ENCODE peak calls at places on chromosomes 12 and 14, in six cellular contexts. One of them, this sample, is unnamed.

GRCh38 chr12:98296462-98297079 is 218.8 kb upstream of the TMPO start:
- DNase-seq in fibroblast of the conjunctiva: no peak
- DNase-seq in GM03348: no peak
- DNase-seq in HFFc6: no peak
- DNase-seq in brain microvascular endothelial cell: no peak
- DNase-seq in NCI-H2081: no peak
- DNase-seq in this sample: no peak

GRCh38 chr14:87005336-87005735 is 987.6 kb downstream of the GALC start:
- DNase-seq in fibroblast of the conjunctiva: no peak
- DNase-seq in GM03348: peak
- DNase-seq in HFFc6: no peak
- DNase-seq in brain microvascular endothelial cell: no peak
- DNase-seq in NCI-H2081: no peak
- DNase-seq in this sample: no peak

GRCh38 chr14:75201087-75201486 is 24.7 kb upstream of the TMED10 start:
- DNase-seq in fibroblast of the conjunctiva: no peak
- DNase-seq in GM03348: no peak
- DNase-seq in HFFc6: no peak
- DNase-seq in brain microvascular endothelial cell: no peak
- DNase-seq in NCI-H2081: no peak
- DNase-seq in this sample: no peak

GRCh38 chr12:122946690-122947271 is 19.5 kb downstream of the ABCB9 start:
- DNase-seq in fibroblast of the conjunctiva: peak
- DNase-seq in GM03348: peak
- DNase-seq in HFFc6: peak
- DNase-seq in brain microvascular endothelial cell: peak
- DNase-seq in NCI-H2081: no peak
- DNase-seq in this sample: peak

GRCh38 chr14:94128216-94128839 is 1.1 kb downstream of the IFI27L2 start:
- DNase-seq in fibroblast of the conjunctiva: no peak
- DNase-seq in GM03348: no peak
- DNase-seq in HFFc6: no peak
- DNase-seq in brain microvascular endothelial cell: no peak
- DNase-seq in NCI-H2081: no peak
- DNase-seq in this sample: no peak

GRCh38 chr12:77847665-77848431 is 17.2 kb downstream of the NAV3 start:
- DNase-seq in fibroblast of the conjunctiva: peak
- DNase-seq in GM03348: peak
- DNase-seq in HFFc6: peak
- DNase-seq in brain microvascular endothelial cell: peak
- DNase-seq in NCI-H2081: no peak
- DNase-seq in this sample: no peak

GRCh38 chr12:17334784-17335183 is 728.8 kb upstream of the LMO3 start:
- DNase-seq in fibroblast of the conjunctiva: no peak
- DNase-seq in GM03348: no peak
- DNase-seq in HFFc6: no peak
- DNase-seq in brain microvascular endothelial cell: no peak
- DNase-seq in NCI-H2081: no peak
- DNase-seq in this sample: no peak

GRCh38 chr14:31465113-31465512 is 7.8 kb upstream of the DTD2 start:
- DNase-seq in fibroblast of the conjunctiva: peak
- DNase-seq in GM03348: peak
- DNase-seq in HFFc6: peak
- DNase-seq in brain microvascular endothelial cell: peak
- DNase-seq in NCI-H2081: no peak
- DNase-seq in this sample: no peak

GRCh38 chr14:89399594-89400068 is 17.4 kb downstream of the FOXN3 start:
- DNase-seq in fibroblast of the conjunctiva: peak
- DNase-seq in GM03348: peak
- DNase-seq in HFFc6: peak
- DNase-seq in brain microvascular endothelial cell: peak
- DNase-seq in NCI-H2081: peak
- DNase-seq in this sample: no peak

GRCh38 chr14:89578048-89578619 is 161.1 kb upstream of the FOXN3 start:
- DNase-seq in fibroblast of the conjunctiva: no peak
- DNase-seq in GM03348: peak
- DNase-seq in HFFc6: no peak
- DNase-seq in brain microvascular endothelial cell: peak
- DNase-seq in NCI-H2081: no peak
- DNase-seq in this sample: no peak

GRCh38 chr12:34292736-34293625 is 270.7 kb downstream of the ALG10 start:
- DNase-seq in fibroblast of the conjunctiva: no peak
- DNase-seq in GM03348: no peak
- DNase-seq in HFFc6: no peak
- DNase-seq in brain microvascular endothelial cell: no peak
- DNase-seq in NCI-H2081: no peak
- DNase-seq in this sample: no peak

GRCh38 chr12:58310828-58311273 is 369.5 kb downstream of the ATP23 start:
- DNase-seq in fibroblast of the conjunctiva: peak
- DNase-seq in GM03348: peak
- DNase-seq in HFFc6: peak
- DNase-seq in brain microvascular endothelial cell: peak
- DNase-seq in NCI-H2081: no peak
- DNase-seq in this sample: peak

GRCh38 chr12:6827437-6827894 is 741 bp upstream of the P3H3 start:
- DNase-seq in fibroblast of the conjunctiva: peak
- DNase-seq in GM03348: peak
- DNase-seq in HFFc6: peak
- DNase-seq in brain microvascular endothelial cell: peak
- DNase-seq in NCI-H2081: peak
- DNase-seq in this sample: peak

GRCh38 chr14:50082308-50082742 is 34.0 kb downstream of the VCPKMT start:
- DNase-seq in fibroblast of the conjunctiva: no peak
- DNase-seq in GM03348: no peak
- DNase-seq in HFFc6: no peak
- DNase-seq in brain microvascular endothelial cell: no peak
- DNase-seq in NCI-H2081: no peak
- DNase-seq in this sample: no peak

GRCh38 chr12:63916561-63917476 is 72.3 kb downstream of the SRGAP1 start:
- DNase-seq in fibroblast of the conjunctiva: no peak
- DNase-seq in GM03348: no peak
- DNase-seq in HFFc6: peak
- DNase-seq in brain microvascular endothelial cell: peak
- DNase-seq in NCI-H2081: no peak
- DNase-seq in this sample: no peak

GRCh38 chr14:33484264-33484663 is 466.6 kb downstream of the EGLN3 start:
- DNase-seq in fibroblast of the conjunctiva: no peak
- DNase-seq in GM03348: no peak
- DNase-seq in HFFc6: no peak
- DNase-seq in brain microvascular endothelial cell: peak
- DNase-seq in NCI-H2081: no peak
- DNase-seq in this sample: no peak

GRCh38 chr12:38954119-38954746 is 48.8 kb upstream of the CPNE8 start:
- DNase-seq in fibroblast of the conjunctiva: no peak
- DNase-seq in GM03348: no peak
- DNase-seq in HFFc6: no peak
- DNase-seq in brain microvascular endothelial cell: no peak
- DNase-seq in NCI-H2081: no peak
- DNase-seq in this sample: no peak

GRCh38 chr14:65408113-65408512 is 4.4 kb upstream of the FUT8 start:
- DNase-seq in fibroblast of the conjunctiva: no peak
- DNase-seq in GM03348: no peak
- DNase-seq in HFFc6: no peak
- DNase-seq in brain microvascular endothelial cell: no peak
- DNase-seq in NCI-H2081: no peak
- DNase-seq in this sample: no peak

GRCh38 chr12:78698747-78699146 is 165.8 kb upstream of the SYT1 start:
- DNase-seq in fibroblast of the conjunctiva: no peak
- DNase-seq in GM03348: no peak
- DNase-seq in HFFc6: peak
- DNase-seq in brain microvascular endothelial cell: peak
- DNase-seq in NCI-H2081: no peak
- DNase-seq in this sample: peak

GRCh38 chr12:121786441-121786825 is 7.1 kb downstream of the RHOF start:
- DNase-seq in fibroblast of the conjunctiva: no peak
- DNase-seq in GM03348: peak
- DNase-seq in HFFc6: peak
- DNase-seq in brain microvascular endothelial cell: peak
- DNase-seq in NCI-H2081: no peak
- DNase-seq in this sample: peak

GRCh38 chr14:52663850-52664249 is 31.5 kb downstream of the ERO1A start:
- DNase-seq in fibroblast of the conjunctiva: no peak
- DNase-seq in GM03348: no peak
- DNase-seq in HFFc6: no peak
- DNase-seq in brain microvascular endothelial cell: no peak
- DNase-seq in NCI-H2081: peak
- DNase-seq in this sample: no peak

GRCh38 chr14:35121026-35121886 is 534 bp downstream of the PPP2R3C start:
- DNase-seq in fibroblast of the conjunctiva: peak
- DNase-seq in GM03348: peak
- DNase-seq in HFFc6: no peak
- DNase-seq in brain microvascular endothelial cell: peak
- DNase-seq in NCI-H2081: no peak
- DNase-seq in this sample: peak

GRCh38 chr14:96054661-96055060 is 15.5 kb downstream of the C14orf132 start:
- DNase-seq in fibroblast of the conjunctiva: no peak
- DNase-seq in GM03348: no peak
- DNase-seq in HFFc6: no peak
- DNase-seq in brain microvascular endothelial cell: no peak
- DNase-seq in NCI-H2081: no peak
- DNase-seq in this sample: no peak

GRCh38 chr12:100114574-100114973 is 28.1 kb downstream of the BLTP3B start:
- DNase-seq in fibroblast of the conjunctiva: peak
- DNase-seq in GM03348: peak
- DNase-seq in HFFc6: no peak
- DNase-seq in brain microvascular endothelial cell: no peak
- DNase-seq in NCI-H2081: no peak
- DNase-seq in this sample: no peak

GRCh38 chr12:8698132-8698829 is 490 bp downstream of the RIMKLB start:
- DNase-seq in fibroblast of the conjunctiva: no peak
- DNase-seq in GM03348: peak
- DNase-seq in HFFc6: peak
- DNase-seq in brain microvascular endothelial cell: no peak
- DNase-seq in NCI-H2081: peak
- DNase-seq in this sample: no peak

GRCh38 chr12:102874819-102875218 is 42.2 kb downstream of the PAH start:
- DNase-seq in fibroblast of the conjunctiva: no peak
- DNase-seq in GM03348: no peak
- DNase-seq in HFFc6: no peak
- DNase-seq in brain microvascular endothelial cell: no peak
- DNase-seq in NCI-H2081: no peak
- DNase-seq in this sample: no peak

GRCh38 chr12:64097346-64098105 is 124.6 kb downstream of the KICS2 start:
- DNase-seq in fibroblast of the conjunctiva: no peak
- DNase-seq in GM03348: no peak
- DNase-seq in HFFc6: no peak
- DNase-seq in brain microvascular endothelial cell: no peak
- DNase-seq in NCI-H2081: peak
- DNase-seq in this sample: no peak

GRCh38 chr12:24742378-24742777 is 206.5 kb downstream of the BCAT1 start:
- DNase-seq in fibroblast of the conjunctiva: no peak
- DNase-seq in GM03348: no peak
- DNase-seq in HFFc6: no peak
- DNase-seq in brain microvascular endothelial cell: no peak
- DNase-seq in NCI-H2081: no peak
- DNase-seq in this sample: no peak

GRCh38 chr12:59695379-59695778 is 99.5 kb downstream of the SLC16A7 start:
- DNase-seq in fibroblast of the conjunctiva: no peak
- DNase-seq in GM03348: peak
- DNase-seq in HFFc6: peak
- DNase-seq in brain microvascular endothelial cell: peak
- DNase-seq in NCI-H2081: no peak
- DNase-seq in this sample: peak

GRCh38 chr14:60964901-60965300 is 16.0 kb downstream of the TRMT5 start:
- DNase-seq in fibroblast of the conjunctiva: no peak
- DNase-seq in GM03348: no peak
- DNase-seq in HFFc6: no peak
- DNase-seq in brain microvascular endothelial cell: no peak
- DNase-seq in NCI-H2081: no peak
- DNase-seq in this sample: no peak

GRCh38 chr12:53071591-53072551 is 7.3 kb downstream of the SPRYD3 start:
- DNase-seq in fibroblast of the conjunctiva: peak
- DNase-seq in GM03348: no peak
- DNase-seq in HFFc6: no peak
- DNase-seq in brain microvascular endothelial cell: no peak
- DNase-seq in NCI-H2081: peak
- DNase-seq in this sample: no peak

GRCh38 chr14:40757376-40757775 is 849.3 kb upstream of the LRFN5 start:
- DNase-seq in fibroblast of the conjunctiva: no peak
- DNase-seq in GM03348: no peak
- DNase-seq in HFFc6: no peak
- DNase-seq in brain microvascular endothelial cell: no peak
- DNase-seq in NCI-H2081: no peak
- DNase-seq in this sample: no peak

GRCh38 chr14:30906752-30907658 is 32.6 kb downstream of the COCH start:
- DNase-seq in fibroblast of the conjunctiva: peak
- DNase-seq in GM03348: peak
- DNase-seq in HFFc6: no peak
- DNase-seq in brain microvascular endothelial cell: no peak
- DNase-seq in NCI-H2081: peak
- DNase-seq in this sample: peak

GRCh38 chr12:63038361-63039100 is 103.6 kb upstream of the PPM1H start:
- DNase-seq in fibroblast of the conjunctiva: no peak
- DNase-seq in GM03348: no peak
- DNase-seq in HFFc6: no peak
- DNase-seq in brain microvascular endothelial cell: no peak
- DNase-seq in NCI-H2081: peak
- DNase-seq in this sample: no peak

GRCh38 chr14:66746316-66747006 is 238.5 kb downstream of the GPHN start:
- DNase-seq in fibroblast of the conjunctiva: peak
- DNase-seq in GM03348: peak
- DNase-seq in HFFc6: peak
- DNase-seq in brain microvascular endothelial cell: peak
- DNase-seq in NCI-H2081: peak
- DNase-seq in this sample: peak

GRCh38 chr12:109711596-109712461 is 1.8 kb upstream of the FAM222A start:
- DNase-seq in fibroblast of the conjunctiva: no peak
- DNase-seq in GM03348: no peak
- DNase-seq in HFFc6: no peak
- DNase-seq in brain microvascular endothelial cell: no peak
- DNase-seq in NCI-H2081: no peak
- DNase-seq in this sample: no peak

GRCh38 chr14:104425171-104425681 is 154.3 kb upstream of the C14orf180 start:
- DNase-seq in fibroblast of the conjunctiva: no peak
- DNase-seq in GM03348: peak
- DNase-seq in HFFc6: no peak
- DNase-seq in brain microvascular endothelial cell: no peak
- DNase-seq in NCI-H2081: no peak
- DNase-seq in this sample: no peak

GRCh38 chr14:75825147-75825592 is 156.6 kb downstream of the TGFB3 start:
- DNase-seq in fibroblast of the conjunctiva: peak
- DNase-seq in GM03348: no peak
- DNase-seq in HFFc6: no peak
- DNase-seq in brain microvascular endothelial cell: no peak
- DNase-seq in NCI-H2081: no peak
- DNase-seq in this sample: no peak

GRCh38 chr14:59882957-59883356 is 12.4 kb upstream of the RTN1 start:
- DNase-seq in fibroblast of the conjunctiva: no peak
- DNase-seq in GM03348: no peak
- DNase-seq in HFFc6: no peak
- DNase-seq in brain microvascular endothelial cell: no peak
- DNase-seq in NCI-H2081: no peak
- DNase-seq in this sample: no peak

This sample was measured in RKO.